ENCODE peak calls at places on chromosomes 11 and 22, in seven cellular contexts. N, Q, B, S, F, M and I are unnamed samples.

GRCh38 chr22:27405672-27406388 is 395.7 kb downstream of the MN1 start:
- DNase-seq in N (no peak), Q (no peak), B (no peak), S (no peak), F (no peak), M (no peak), I (peak)

GRCh38 chr11:104705475-104706195 is 192.6 kb downstream of the CASP12 start:
- DNase-seq in N (peak), Q (no peak), B (no peak), S (peak), F (no peak), M (no peak), I (peak)

GRCh38 chr11:70433966-70434812 is 35.9 kb downstream of the CTTN start:
- DNase-seq in N (no peak), Q (no peak), B (no peak), S (no peak), F (no peak), M (no peak), I (no peak)

GRCh38 chr11:69292221-69292648 is 1.7 kb upstream of the MYEOV start:
- DNase-seq in N (peak), Q (no peak), B (no peak), S (peak), F (no peak), M (no peak), I (no peak)

GRCh38 chr11:77093056-77093891 is 9.4 kb upstream of the OMP start:
- DNase-seq in N (no peak), Q (no peak), B (no peak), S (peak), F (no peak), M (no peak), I (no peak)

GRCh38 chr11:133163463-133164419 is 368.6 kb downstream of the OPCML start:
- DNase-seq in N (no peak), Q (peak), B (no peak), S (no peak), F (peak), M (peak), I (peak)

GRCh38 chr22:48071828-48072227 is 1309.4 kb downstream of the TBC1D22A start:
- DNase-seq in N (no peak), Q (peak), B (no peak), S (no peak), F (no peak), M (no peak), I (no peak)

GRCh38 chr11:117337061-117337460 is 9.4 kb downstream of the CEP164 start:
- DNase-seq in N (no peak), Q (no peak), B (no peak), S (no peak), F (no peak), M (no peak), I (no peak)

GRCh38 chr11:9015677-9016076 is 11.9 kb upstream of the NRIP3 start:
- DNase-seq in N (peak), Q (peak), B (peak), S (peak), F (peak), M (peak), I (peak)

GRCh38 chr11:2306971-2307732 is 5.3 kb downstream of the TSPAN32 start:
- DNase-seq in N (no peak), Q (no peak), B (no peak), S (peak), F (no peak), M (no peak), I (no peak)

GRCh38 chr11:65069217-65069616 is 10.9 kb upstream of the NAALADL1 start:
- DNase-seq in N (no peak), Q (no peak), B (no peak), S (no peak), F (no peak), M (no peak), I (no peak)

GRCh38 chr11:61551630-61552029 is 29.2 kb downstream of the SYT7 start:
- DNase-seq in N (no peak), Q (no peak), B (no peak), S (no peak), F (peak), M (no peak), I (no peak)

GRCh38 chr11:46120361-46120710 is 918 bp downstream of the PHF21A start:
- DNase-seq in N (peak), Q (peak), B (no peak), S (peak), F (no peak), M (no peak), I (no peak)

GRCh38 chr11:103832762-103833161 is 203.7 kb upstream of the DDI1 start:
- DNase-seq in N (no peak), Q (no peak), B (no peak), S (no peak), F (no peak), M (no peak), I (no peak)

GRCh38 chr11:76787911-76788596 is 4.9 kb downstream of the TSKU start:
- DNase-seq in N (no peak), Q (no peak), B (no peak), S (peak), F (no peak), M (no peak), I (no peak)

GRCh38 chr22:37544955-37545702 is 15.2 kb upstream of the CDC42EP1 start:
- DNase-seq in N (peak), Q (no peak), B (no peak), S (no peak), F (no peak), M (no peak), I (peak)

GRCh38 chr11:43282607-43283440 is 29.0 kb upstream of the API5 start:
- DNase-seq in N (peak), Q (no peak), B (no peak), S (peak), F (no peak), M (no peak), I (peak)

GRCh38 chr11:61870429-61871039 is 20.8 kb downstream of the FADS3 start:
- DNase-seq in N (no peak), Q (no peak), B (no peak), S (no peak), F (no peak), M (no peak), I (no peak)

GRCh38 chr22:48396091-48396784 is 1431.4 kb downstream of the BRD1 start:
- DNase-seq in N (no peak), Q (no peak), B (no peak), S (no peak), F (no peak), M (no peak), I (no peak)

GRCh38 chr11:26958005-26958404 is 35.9 kb upstream of the FIBIN start:
- DNase-seq in N (no peak), Q (no peak), B (no peak), S (no peak), F (no peak), M (no peak), I (no peak)

GRCh38 chr11:83921447-83922192 is 635.5 kb upstream of the CCDC90B start:
- DNase-seq in N (no peak), Q (no peak), B (no peak), S (no peak), F (no peak), M (no peak), I (no peak)

GRCh38 chr11:61023086-61024035 is 51.9 kb downstream of the CD6 start:
- DNase-seq in N (peak), Q (peak), B (no peak), S (no peak), F (no peak), M (no peak), I (no peak)

GRCh38 chr11:117828641-117829368 is 4.3 kb upstream of the FXYD2 start:
- DNase-seq in N (peak), Q (no peak), B (no peak), S (peak), F (no peak), M (peak), I (peak)

GRCh38 chr22:44372611-44373010 is 59.9 kb upstream of the SHISAL1 start:
- DNase-seq in N (no peak), Q (no peak), B (no peak), S (peak), F (no peak), M (no peak), I (no peak)

GRCh38 chr11:73194034-73194507 is 24.0 kb upstream of the P2RY2 start:
- DNase-seq in N (no peak), Q (no peak), B (no peak), S (no peak), F (no peak), M (no peak), I (no peak)

GRCh38 chr11:62508336-62509058 is 38.1 kb downstream of the AHNAK start:
- DNase-seq in N (no peak), Q (no peak), B (no peak), S (peak), F (peak), M (no peak), I (peak)

GRCh38 chr11:12201016-12201985 is 90.9 kb downstream of the MICAL2 start:
- DNase-seq in N (no peak), Q (no peak), B (peak), S (no peak), F (peak), M (no peak), I (no peak)

GRCh38 chr11:2436013-2436520 is 8.2 kb downstream of the TRPM5 start:
- DNase-seq in N (no peak), Q (no peak), B (no peak), S (peak), F (no peak), M (no peak), I (no peak)

GRCh38 chr22:44887941-44888366 is 121.9 kb downstream of the PHF21B start:
- DNase-seq in N (no peak), Q (no peak), B (no peak), S (peak), F (no peak), M (no peak), I (no peak)